ENCODE peak calls at places on chromosomes 11 and 22, in ten cellular contexts. B is activated CD8-positive, alpha-beta memory T cell treated with anti-CD3 and anti-CD28 coated beads, Interleukin-2, amount 50 U/mL, for 4 hours; F is colonic mucosa; Q is hepatic stellate cell; Z is stimulated activated CD4-positive, alpha-beta T cell treated with anti-CD3 and anti-CD28 coated beads, Interleukin-4, amount 100 ng/mL, for 48 hours; P is NCI-H524; Y is RPMI8226; W is tibial artery; E is NCI-H146; M is EH. V is an unnamed sample.

GRCh38 chr11:47257518-47258316 is at the start of gene NR1H3:
- DNase-seq in B (no peak), F (peak; percentile 82), Q (peak; percentile 83), Z (no peak), P (peak; percentile 26), Y (no peak), W (peak; percentile 81), E (peak; percentile 25), M (peak; percentile 77), V (no peak)

GRCh38 chr22:42704896-42705295 is 15.8 kb downstream of the A4GALT start:
- DNase-seq in B (no peak), F (no peak), Q (no peak), Z (no peak), P (no peak), Y (no peak), W (no peak), E (no peak), M (no peak), V (no peak)

GRCh38 chr22:41181349-41182241 is 23.5 kb upstream of the L3MBTL2 start:
- DNase-seq in B (no peak), F (no peak), Q (peak; percentile 30), Z (no peak), P (no peak), Y (no peak), W (peak; percentile 26), E (no peak), M (peak; percentile 91), V (no peak)

GRCh38 chr11:117911694-117912093 is 17.5 kb downstream of the TMPRSS13 start:
- DNase-seq in B (no peak), F (no peak), Q (no peak), Z (no peak), P (no peak), Y (no peak), W (no peak), E (no peak), M (no peak), V (no peak)

GRCh38 chr11:68684385-68685356 is at the start of gene GAL:
- DNase-seq in B (no peak), F (no peak), Q (no peak), Z (peak; percentile 19), P (peak; percentile 21), Y (peak; percentile 50), W (no peak), E (peak; percentile 25), M (peak; percentile 6), V (no peak)

GRCh38 chr11:92880391-92880790 is 89.1 kb upstream of the MTNR1B start:
- DNase-seq in B (no peak), F (no peak), Q (no peak), Z (no peak), P (no peak), Y (no peak), W (no peak), E (no peak), M (peak; percentile 68), V (no peak)

GRCh38 chr11:72700026-72700610 is 25.9 kb upstream of the PDE2A start:
- DNase-seq in B (no peak), F (no peak), Q (peak; percentile 51), Z (no peak), P (no peak), Y (no peak), W (no peak), E (no peak), M (peak; percentile 74), V (no peak)

GRCh38 chr11:26841818-26842457 is 120.1 kb upstream of the SLC5A12 start:
- DNase-seq in B (no peak), F (no peak), Q (no peak), Z (no peak), P (peak; percentile 28), Y (no peak), W (no peak), E (no peak), M (peak; percentile 85), V (no peak)

GRCh38 chr11:108733479-108734116 is 68.7 kb downstream of the DDX10 start:
- DNase-seq in B (no peak), F (no peak), Q (no peak), Z (no peak), P (no peak), Y (no peak), W (no peak), E (no peak), M (peak; percentile 67), V (peak; percentile 18)

GRCh38 chr22:37526376-37526775 is 7.2 kb upstream of the CARD10 start:
- DNase-seq in B (no peak), F (no peak), Q (no peak), Z (no peak), P (no peak), Y (no peak), W (no peak), E (no peak), M (peak; percentile 31), V (no peak)

GRCh38 chr11:127130321-127130720 is 129.8 kb upstream of the KIRREL3 start:
- DNase-seq in B (no peak), F (no peak), Q (no peak), Z (no peak), P (no peak), Y (no peak), W (no peak), E (no peak), M (no peak), V (no peak)

GRCh38 chr11:57771365-57771764 is 9.8 kb downstream of the CTNND1 start:
- DNase-seq in B (no peak), F (no peak), Q (no peak), Z (no peak), P (no peak), Y (no peak), W (no peak), E (no peak), M (no peak), V (no peak)

GRCh38 chr11:14700593-14700992 is 57.0 kb downstream of the PDE3B start:
- DNase-seq in B (no peak), F (no peak), Q (no peak), Z (no peak), P (no peak), Y (no peak), W (no peak), E (no peak), M (no peak), V (no peak)

GRCh38 chr22:46551996-46552395 is 14.6 kb upstream of the CELSR1 start:
- DNase-seq in B (no peak), F (no peak), Q (no peak), Z (no peak), P (no peak), Y (no peak), W (no peak), E (no peak), M (no peak), V (no peak)

GRCh38 chr22:30568137-30568805 is 6.2 kb downstream of the GAL3ST1 start:
- DNase-seq in B (no peak), F (no peak), Q (no peak), Z (no peak), P (no peak), Y (no peak), W (no peak), E (no peak), M (no peak), V (no peak)

GRCh38 chr11:43648888-43649287 is 31.6 kb upstream of the HSD17B12 start:
- DNase-seq in B (no peak), F (no peak), Q (no peak), Z (no peak), P (no peak), Y (no peak), W (no peak), E (no peak), M (no peak), V (no peak)

GRCh38 chr11:75263944-75264349 is 23.4 kb downstream of the TPBGL start:
- DNase-seq in B (no peak), F (no peak), Q (no peak), Z (no peak), P (no peak), Y (no peak), W (no peak), E (no peak), M (peak; percentile 15), V (no peak)

GRCh38 chr22:24497879-24498278 is 2.7 kb downstream of the UPB1 start:
- DNase-seq in B (no peak), F (no peak), Q (no peak), Z (no peak), P (no peak), Y (peak; percentile 21), W (no peak), E (no peak), M (no peak), V (no peak)

GRCh38 chr11:110251837-110252236 is 44.6 kb downstream of the RDX start:
- DNase-seq in B (no peak), F (no peak), Q (no peak), Z (no peak), P (no peak), Y (peak; percentile 29), W (no peak), E (peak; percentile 12), M (peak; percentile 52), V (no peak)

GRCh38 chr11:72683782-72684200 is 9.6 kb upstream of the PDE2A start:
- DNase-seq in B (peak; percentile 70), F (peak; percentile 69), Q (peak; percentile 84), Z (peak; percentile 68), P (peak; percentile 56), Y (peak; percentile 57), W (peak; percentile 76), E (peak; percentile 40), M (peak; percentile 43), V (peak; percentile 63)

GRCh38 chr11:85755285-85755684 is 55.7 kb downstream of the SYTL2 start:
- DNase-seq in B (no peak), F (no peak), Q (no peak), Z (no peak), P (no peak), Y (no peak), W (no peak), E (no peak), M (no peak), V (no peak)

GRCh38 chr11:73414977-73415492 is 38.8 kb downstream of the RELT start:
- DNase-seq in B (no peak), F (no peak), Q (no peak), Z (no peak), P (no peak), Y (no peak), W (no peak), E (no peak), M (peak; percentile 92), V (no peak)

GRCh38 chr11:37532271-37532670 is 934.2 kb upstream of the RAG2 start:
- DNase-seq in B (no peak), F (no peak), Q (no peak), Z (no peak), P (no peak), Y (no peak), W (no peak), E (no peak), M (no peak), V (no peak)

GRCh38 chr11:45724145-45724544 is 58.7 kb upstream of the CHST1 start:
- DNase-seq in B (no peak), F (no peak), Q (no peak), Z (no peak), P (peak; percentile 86), Y (no peak), W (no peak), E (no peak), M (no peak), V (no peak)

GRCh38 chr11:117826360-117826635 is 1.8 kb upstream of the FXYD2 start:
- DNase-seq in B (no peak), F (no peak), Q (no peak), Z (no peak), P (no peak), Y (no peak), W (no peak), E (no peak), M (no peak), V (no peak)

GRCh38 chr11:133832096-133833081 is 12.9 kb downstream of the SPATA19 start:
- DNase-seq in B (no peak), F (no peak), Q (no peak), Z (no peak), P (no peak), Y (no peak), W (no peak), E (no peak), M (no peak), V (no peak)

GRCh38 chr11:67194096-67194495 is 72.2 kb upstream of the GRK2 start:
- DNase-seq in B (no peak), F (no peak), Q (no peak), Z (no peak), P (peak; percentile 2), Y (no peak), W (no peak), E (no peak), M (no peak), V (no peak)

GRCh38 chr11:66339163-66339675 is 3.0 kb upstream of the RIN1 start:
- DNase-seq in B (no peak), F (no peak), Q (no peak), Z (no peak), P (no peak), Y (no peak), W (peak; percentile 10), E (no peak), M (peak; percentile 46), V (no peak)